ENCODE peak calls at places on chromosomes 5 and 9, in ten cellular contexts. Q is SK-N-SH, S is upper lobe of left lung, B is IMR-90, Z is sigmoid colon, M is left ventricle myocardium inferior, I is cardiac muscle cell, A is psoas muscle, O is mammary epithelial cell, X is upper lobe of right lung. N is an unnamed sample. For H3K27me3 and H3K4me1, the result is how much of the 10 kb centered on the place peaks cover.

GRCh38 chr5:104859437-104859836 is 1296.8 kb upstream of the NUDT12 start:
- DNase-seq in A (no peak), Q (no peak), I (no peak), M (no peak), X (no peak), S (no peak), O (no peak), B (no peak), Z (no peak), N (no peak)

GRCh38 chr5:150780180-150780692 is 1.7 kb downstream of the SMIM3 start:
- DNase-seq in S (peak), B (peak), M (peak), Z (peak), I (no peak), O (peak), A (peak), Q (no peak), X (no peak), N (no peak)

GRCh38 chr5:28344803-28345433 is 1306.5 kb upstream of the CDH9 start:
- DNase-seq in I (peak), Z (no peak), S (no peak), B (no peak), A (no peak), Q (peak), O (peak), M (no peak), X (no peak), N (no peak)

GRCh38 chr5:61534481-61535267 is 202.6 kb downstream of the ZSWIM6 start:
- DNase-seq in A (no peak), I (no peak), Z (no peak), O (no peak), Q (no peak), B (no peak), M (no peak), X (no peak), S (no peak), N (no peak)

GRCh38 chr9:89277454-89277853 is 33.5 kb upstream of the CKS2 start:
- DNase-seq in M (no peak), A (no peak), O (peak), B (peak), S (peak), X (no peak), Z (no peak), I (no peak), Q (no peak), N (no peak)

GRCh38 chr9:89455356-89455824 is 42.5 kb downstream of the SEMA4D start:
- DNase-seq in A (no peak), Z (no peak), S (peak), B (no peak), Q (no peak), X (no peak), O (no peak), I (no peak), M (no peak), N (no peak)

GRCh38 chr9:131179561-131180219 is 54.3 kb downstream of the NUP214 start:
- DNase-seq in B (peak), S (no peak), Z (no peak), M (no peak), Q (no peak), O (no peak), X (no peak), I (no peak), A (no peak), N (no peak)

GRCh38 chr5:176355400-176356178 is 6.0 kb downstream of the KIAA1191 start:
- DNase-seq in I (no peak), S (no peak), Z (no peak), X (no peak), O (no peak), A (no peak), B (no peak), Q (no peak), M (no peak), N (no peak)

GRCh38 chr5:33641722-33642505 is 201.1 kb downstream of the TARS1 start:
- DNase-seq in A (no peak), O (peak), B (peak), Q (no peak), I (no peak), X (no peak), S (no peak), Z (no peak), M (no peak), N (no peak)

GRCh38 chr5:138874771-138875628 is at the start of gene LRRTM2:
- DNase-seq in O (peak), X (no peak), Z (no peak), S (no peak), M (no peak), Q (peak), B (peak), I (no peak), A (no peak), N (no peak)

GRCh38 chr5:37847978-37848425 is 8.2 kb upstream of the GDNF start:
- DNase-seq in X (no peak), M (no peak), I (no peak), O (peak), B (peak), A (no peak), Z (no peak), Q (no peak), S (no peak), N (no peak)

GRCh38 chr5:7078901-7079300 is 317.0 kb upstream of the ADCY2 start:
- DNase-seq in I (peak), Q (peak), A (no peak), X (no peak), B (no peak), S (no peak), Z (no peak), O (no peak), M (no peak), N (no peak)

GRCh38 chr5:14628346-14628745 is 36.2 kb upstream of the OTULIN start:
- DNase-seq in Q (no peak), A (peak), Z (no peak), S (no peak), M (no peak), I (peak), X (no peak), B (peak), O (peak), N (peak)

GRCh38 chr9:81557957-81558791 is 131.2 kb downstream of the TLE1 start:
- DNase-seq in Z (no peak), S (peak), I (no peak), Q (no peak), O (peak), X (no peak), B (peak), A (no peak), M (no peak), N (no peak)

GRCh38 chr9:123370108-123370507 is 14.1 kb downstream of the CRB2 start:
- DNase-seq in I (no peak), Q (no peak), S (no peak), Z (no peak), X (no peak), B (no peak), A (no peak), M (no peak), O (no peak), N (no peak)

GRCh38 chr5:79795764-79796398 is 106.2 kb downstream of the CMYA5 start:
- DNase-seq in O (peak), Q (no peak), Z (no peak), B (no peak), S (peak), M (peak), A (peak), X (no peak), I (no peak), N (no peak)

GRCh38 chr5:85395526-85395925 is 1010.8 kb upstream of the EDIL3 start:
- DNase-seq in A (no peak), Z (no peak), S (no peak), B (no peak), I (no peak), M (no peak), O (no peak), X (no peak), Q (no peak), N (no peak)
- H3K27me3 ChIP-seq in A (under half), Z (under half), S (under half), B (under half), I (under half), M (under half), O (under half), X (under half), Q (under half), N (under half)

GRCh38 chr5:88674262-88675158 is 208.5 kb downstream of the MEF2C start:
- DNase-seq in B (no peak), M (no peak), Q (no peak), I (peak), Z (no peak), S (no peak), X (peak), O (no peak), A (no peak), N (no peak)

GRCh38 chr5:88676637-88677481 is 206.1 kb downstream of the MEF2C start:
- DNase-seq in Q (no peak), Z (no peak), O (no peak), M (no peak), I (no peak), B (no peak), A (no peak), S (no peak), X (no peak), N (no peak)

GRCh38 chr5:88675758-88676636 is 207.0 kb downstream of the MEF2C start:
- DNase-seq in Q (peak), O (no peak), Z (no peak), A (no peak), I (peak), S (no peak), B (peak), X (peak), M (no peak), N (no peak)

GRCh38 chr5:88677502-88677901 is 205.5 kb downstream of the MEF2C start:
- DNase-seq in X (no peak), A (no peak), Z (no peak), I (no peak), M (no peak), S (no peak), Q (no peak), B (no peak), O (no peak), N (no peak)

GRCh38 chr5:88675159-88675757 is 207.7 kb downstream of the MEF2C start:
- DNase-seq in X (no peak), Q (no peak), B (no peak), O (no peak), A (no peak), I (no peak), M (no peak), Z (no peak), S (no peak), N (no peak)
- H3K4me1 ChIP-seq in X (under half), Q (under half), B (under half), O (under half), A (under half), I (under half), M (under half), Z (under half), S (under half), N (under half)

GRCh38 chr5:89728750-89729149 is 680.8 kb downstream of the CETN3 start:
- DNase-seq in I (no peak), M (peak), O (no peak), B (peak), Q (no peak), S (no peak), Z (peak), X (no peak), A (peak), N (no peak)

GRCh38 chr5:89735108-89735507 is 674.4 kb downstream of the CETN3 start:
- DNase-seq in S (peak), M (no peak), A (no peak), B (no peak), X (no peak), Q (no peak), Z (no peak), O (peak), I (no peak), N (no peak)

GRCh38 chr5:89728134-89728533 is 681.4 kb downstream of the CETN3 start:
- DNase-seq in A (no peak), X (no peak), Q (no peak), M (no peak), I (no peak), B (no peak), S (no peak), O (no peak), Z (no peak), N (no peak)

GRCh38 chr5:89733772-89734171 is 675.8 kb downstream of the CETN3 start:
- DNase-seq in O (no peak), M (no peak), A (no peak), I (no peak), B (no peak), X (no peak), Z (no peak), S (no peak), Q (no peak), N (no peak)

GRCh38 chr5:89729623-89730390 is 679.7 kb downstream of the CETN3 start:
- DNase-seq in X (no peak), O (peak), I (no peak), B (no peak), S (no peak), M (no peak), Q (no peak), Z (no peak), A (no peak), N (no peak)
- TF ChIP-seq CTCF in X (no peak), O (peak), I (no peak), B (no peak), S (no peak), M (no peak), Q (peak), Z (no peak), A (peak), N (no peak)

GRCh38 chr5:171416160-171417049 is 3.0 kb upstream of the FGF18 start:
- DNase-seq in M (no peak), X (no peak), B (no peak), S (no peak), A (no peak), Z (no peak), O (no peak), I (no peak), Q (no peak), N (no peak)

GRCh38 chr5:171418982-171419662 is at the start of gene FGF18:
- DNase-seq in M (peak), Q (peak), O (peak), I (peak), Z (no peak), X (peak), B (peak), S (no peak), A (peak), N (no peak)

GRCh38 chr5:171420429-171421231 is 1.2 kb downstream of the FGF18 start:
- DNase-seq in M (peak), B (peak), Z (peak), S (peak), A (peak), X (peak), I (peak), Q (peak), O (peak), N (no peak)

GRCh38 chr5:171419663-171420428 is 399 bp downstream of the FGF18 start:
- DNase-seq in B (peak), A (no peak), S (no peak), I (peak), Z (no peak), O (no peak), M (peak), Q (peak), X (no peak), N (no peak)

DNA sequence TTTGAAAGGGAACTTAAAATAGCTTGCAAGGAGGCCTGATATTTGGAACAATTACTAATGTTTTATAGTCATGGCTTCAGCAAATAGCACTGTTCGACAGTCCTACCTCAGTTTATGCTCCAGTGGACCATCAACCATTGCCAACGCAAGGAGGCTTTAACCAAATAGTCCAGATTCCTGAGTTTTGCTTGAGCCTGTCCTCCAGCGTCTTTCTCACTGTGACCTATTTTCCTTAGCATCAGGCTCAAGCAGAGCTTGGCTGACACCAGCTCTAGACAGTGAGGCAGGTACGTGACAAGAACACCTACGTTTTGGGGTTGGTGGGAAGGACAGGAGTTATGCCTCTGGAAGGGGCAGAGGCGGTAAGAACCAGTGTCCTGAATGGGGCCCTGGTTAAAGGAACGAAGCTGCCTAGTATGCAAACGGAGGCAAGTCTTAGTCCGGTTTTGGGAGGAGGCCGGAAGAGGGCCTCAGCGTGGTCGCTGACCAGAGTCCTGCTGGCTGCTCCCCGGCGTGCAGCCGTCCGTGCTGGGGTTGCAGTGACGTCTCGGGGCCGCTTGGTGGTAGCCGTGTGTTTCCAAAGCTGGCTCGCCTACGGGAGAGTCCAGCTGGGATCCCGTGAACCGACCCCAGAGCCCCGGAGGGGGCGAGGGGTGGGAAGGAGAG is 998 bp upstream of the FGF18 start:
- DNase-seq in S (peak), A (peak), I (peak), B (peak), Z (peak), X (peak), M (peak), Q (peak), O (peak), N (peak)
- H3K27me3 ChIP-seq in S (under half), A (under half), I (under half), B (under half), Z (under half), X (under half), M (under half), Q (under half), O (under half), N (under half)

GRCh38 chr9:137690939-137691647 is 72.3 kb downstream of the EHMT1 start:
- DNase-seq in X (no peak), I (no peak), B (no peak), O (no peak), S (no peak), Q (no peak), M (no peak), Z (no peak), A (no peak), N (no peak)
- H3K4me1 ChIP-seq in X (half or more), I (under half), B (under half), O (under half), S (half or more), Q (under half), M (half or more), Z (under half), A (under half), N (under half)

GRCh38 chr5:157473383-157474370 is 13.7 kb downstream of the NIPAL4 start:
- DNase-seq in Q (no peak), X (no peak), B (peak), S (no peak), I (peak), Z (peak), M (no peak), O (no peak), A (no peak), N (no peak)
- TF ChIP-seq CTCF in Q (peak), X (no peak), B (no peak), S (no peak), I (no peak), Z (peak), M (peak), O (no peak), A (no peak), N (no peak)

GRCh38 chr9:126681336-126681735 is 67.6 kb downstream of the LMX1B start:
- DNase-seq in X (no peak), S (no peak), Z (no peak), I (no peak), M (no peak), Q (no peak), A (no peak), B (no peak), O (no peak), N (no peak)
- H3K27me3 ChIP-seq in X (half or more), S (under half), Z (half or more), I (half or more), M (half or more), Q (half or more), A (under half), B (half or more), O (under half), N (under half)

DNA sequence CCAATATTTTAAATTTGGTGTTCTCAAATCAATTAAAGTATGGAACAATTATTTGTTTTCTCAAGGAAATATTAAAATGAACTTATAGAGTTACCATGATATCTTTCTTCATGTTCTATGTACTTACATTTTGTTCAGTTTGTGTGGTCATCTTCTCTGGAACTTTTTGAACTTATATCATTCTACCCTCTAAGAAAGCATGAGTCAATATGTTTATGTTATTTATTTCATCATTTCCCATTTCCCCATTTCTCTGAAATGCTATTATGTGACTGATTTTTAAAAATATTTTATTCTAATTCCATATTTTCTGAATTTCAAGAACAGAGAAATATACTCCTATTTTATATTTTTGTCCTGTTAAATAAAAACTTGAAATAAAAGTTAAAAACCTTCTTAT is 123.5 kb upstream of the ACOT12 start:
- DNase-seq in O (no peak), I (no peak), M (no peak), A (no peak), S (no peak), Z (no peak), B (peak), Q (no peak), X (no peak), N (no peak)
- H3K4me1 ChIP-seq in O (under half), I (under half), M (under half), A (under half), S (under half), Z (under half), B (under half), Q (under half), X (under half), N (under half)

GRCh38 chr9:137606005-137606601 is 617 bp downstream of the ARRDC1 start:
- DNase-seq in B (no peak), O (no peak), I (peak), Z (no peak), Q (peak), X (peak), S (peak), M (no peak), A (peak), N (peak)
- TF ChIP-seq CTCF in B (no peak), O (no peak), I (no peak), Z (no peak), Q (no peak), X (no peak), S (no peak), M (no peak), A (no peak), N (no peak)

DNA sequence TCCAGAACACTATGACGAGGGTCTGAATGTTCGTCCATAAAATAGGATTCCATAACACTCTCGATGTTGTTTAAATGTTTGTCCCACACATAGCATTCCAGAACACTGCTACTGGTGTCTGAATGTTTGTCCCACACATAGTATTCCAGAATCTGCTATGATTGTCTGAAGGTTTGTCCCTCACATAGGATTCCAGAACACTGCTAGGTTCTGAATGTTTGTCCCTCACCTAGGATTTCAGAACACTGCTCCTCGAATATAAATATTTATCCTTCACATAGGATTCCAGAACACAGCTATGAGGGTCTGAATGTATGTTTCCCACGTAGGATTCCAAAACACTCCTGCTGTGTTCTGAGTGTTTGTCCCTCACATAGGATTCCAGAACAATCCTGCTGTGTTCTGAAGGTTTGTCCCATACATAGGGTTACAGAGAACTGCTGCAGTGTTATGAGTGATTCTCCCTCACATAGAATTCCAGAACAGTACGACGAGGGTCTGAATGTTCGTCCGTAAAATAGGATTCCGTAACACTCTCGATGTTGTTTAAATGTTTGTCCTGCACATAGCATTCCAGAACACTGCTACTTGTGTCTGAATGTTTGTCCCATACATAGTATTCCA is 215.3 kb downstream of the FOXD4L6 start:
- DNase-seq in Z (no peak), S (no peak), A (no peak), O (no peak), B (no peak), X (no peak), M (no peak), I (no peak), Q (no peak), N (no peak)
- H3K27me3 ChIP-seq in Z (under half), S (under half), A (under half), O (under half), B (under half), X (under half), M (under half), I (under half), Q (under half), N (under half)

N was measured in right lobe of liver.